ENCODE peak calls at places on chromosomes 11 and 22, in four cellular contexts. One of them, this sample, is unnamed.

GRCh38 chr11:78351979-78352731 is 65.5 kb downstream of the GAB2 start:
- DNase-seq in NCI-H1436: no peak
- DNase-seq in A549: no peak
- DNase-seq in fibroblast of mammary gland: no peak
- DNase-seq in this sample: no peak

GRCh38 chr11:76764941-76765340 is 18.2 kb upstream of the TSKU start:
- DNase-seq in NCI-H1436: no peak
- DNase-seq in A549: no peak
- DNase-seq in fibroblast of mammary gland: no peak
- DNase-seq in this sample: no peak

GRCh38 chr11:30488304-30488998 is 97.7 kb downstream of the MPPED2 start:
- DNase-seq in NCI-H1436: peak; percentile 26
- DNase-seq in A549: no peak
- DNase-seq in fibroblast of mammary gland: no peak
- DNase-seq in this sample: peak; percentile 44

GRCh38 chr22:43706151-43706550 is 106.0 kb downstream of the EFCAB6 start:
- DNase-seq in NCI-H1436: no peak
- DNase-seq in A549: no peak
- DNase-seq in fibroblast of mammary gland: no peak
- DNase-seq in this sample: no peak

GRCh38 chr11:74450318-74450717 is 17.0 kb downstream of the KCNE3 start:
- DNase-seq in A549: no peak
- DNase-seq in NCI-H1436: no peak
- DNase-seq in fibroblast of mammary gland: no peak
- DNase-seq in this sample: no peak

GRCh38 chr11:18752502-18752901 is 26.5 kb upstream of the IGSF22 start:
- DNase-seq in NCI-H1436: no peak
- DNase-seq in fibroblast of mammary gland: no peak
- DNase-seq in A549: no peak
- DNase-seq in this sample: no peak

GRCh38 chr22:25742918-25743708 is 1.1 kb downstream of the MYO18B start:
- DNase-seq in NCI-H1436: no peak
- DNase-seq in A549: no peak
- DNase-seq in fibroblast of mammary gland: no peak
- DNase-seq in this sample: no peak

GRCh38 chr11:1281974-1282365 is 27.5 kb downstream of the TOLLIP start:
- DNase-seq in NCI-H1436: no peak
- DNase-seq in A549: no peak
- DNase-seq in fibroblast of mammary gland: no peak
- DNase-seq in this sample: no peak

GRCh38 chr22:23302171-23303002 is 122.1 kb downstream of the BCR start:
- DNase-seq in fibroblast of mammary gland: no peak
- DNase-seq in NCI-H1436: no peak
- DNase-seq in A549: no peak
- DNase-seq in this sample: no peak

GRCh38 chr11:35158371-35159081 is 19.6 kb downstream of the CD44 start:
- DNase-seq in A549: no peak
- DNase-seq in NCI-H1436: no peak
- DNase-seq in fibroblast of mammary gland: peak; percentile 76
- DNase-seq in this sample: peak; percentile 38

GRCh38 chr11:120342226-120342625 is 6.0 kb downstream of the ARHGEF12 start:
- DNase-seq in A549: no peak
- DNase-seq in NCI-H1436: no peak
- DNase-seq in fibroblast of mammary gland: no peak
- DNase-seq in this sample: no peak

GRCh38 chr22:49027122-49027670 is 800.5 kb downstream of the BRD1 start:
- DNase-seq in A549: no peak
- DNase-seq in fibroblast of mammary gland: no peak
- DNase-seq in NCI-H1436: no peak
- DNase-seq in this sample: no peak

This sample was measured in T47D.